ENCODE peak calls at places on chromosomes 1 and 21, in ten cellular contexts. One of them, this sample, is unnamed.

GRCh38 chr1:235079443-235079967 is 49.1 kb downstream of the TOMM20 start:
- DNase-seq in neural progenitor cell: no peak
- DNase-seq in fibroblast of lung: peak
- DNase-seq in brain microvascular endothelial cell: no peak
- DNase-seq in GM12878: no peak
- DNase-seq in heart left ventricle: no peak
- DNase-seq in hepatocyte: peak
- DNase-seq in spleen: peak
- DNase-seq in K562: no peak
- DNase-seq in lung: peak
- DNase-seq in this sample: peak

GRCh38 chr1:91884459-91885290 is 1.3 kb downstream of the TGFBR3 start:
- DNase-seq in neural progenitor cell: peak
- DNase-seq in fibroblast of lung: no peak
- DNase-seq in brain microvascular endothelial cell: no peak
- DNase-seq in GM12878: no peak
- DNase-seq in heart left ventricle: peak
- DNase-seq in hepatocyte: peak
- DNase-seq in spleen: peak
- DNase-seq in K562: peak
- DNase-seq in lung: no peak
- DNase-seq in this sample: no peak

GRCh38 chr1:7613106-7613850 is 157.8 kb upstream of the VAMP3 start:
- DNase-seq in neural progenitor cell: no peak
- DNase-seq in fibroblast of lung: no peak
- DNase-seq in brain microvascular endothelial cell: no peak
- DNase-seq in GM12878: no peak
- DNase-seq in heart left ventricle: peak
- DNase-seq in hepatocyte: no peak
- DNase-seq in spleen: peak
- DNase-seq in K562: no peak
- DNase-seq in lung: no peak
- DNase-seq in this sample: no peak

GRCh38 chr1:43707191-43708005 is at the start of gene ST3GAL3:
- DNase-seq in neural progenitor cell: peak
- DNase-seq in fibroblast of lung: peak
- DNase-seq in brain microvascular endothelial cell: peak
- DNase-seq in GM12878: peak
- DNase-seq in heart left ventricle: peak
- DNase-seq in hepatocyte: peak
- DNase-seq in spleen: peak
- DNase-seq in K562: peak
- DNase-seq in lung: peak
- DNase-seq in this sample: peak

GRCh38 chr1:63024132-63024531 is 240.2 kb downstream of the ATG4C start:
- DNase-seq in neural progenitor cell: no peak
- DNase-seq in fibroblast of lung: no peak
- DNase-seq in brain microvascular endothelial cell: no peak
- DNase-seq in GM12878: no peak
- DNase-seq in heart left ventricle: no peak
- DNase-seq in hepatocyte: no peak
- DNase-seq in spleen: no peak
- DNase-seq in K562: no peak
- DNase-seq in lung: no peak
- DNase-seq in this sample: no peak

GRCh38 chr21:34100337-34100736 is 27.0 kb downstream of the MRPS6 start:
- DNase-seq in neural progenitor cell: peak
- DNase-seq in fibroblast of lung: no peak
- DNase-seq in brain microvascular endothelial cell: no peak
- DNase-seq in GM12878: no peak
- DNase-seq in heart left ventricle: no peak
- DNase-seq in hepatocyte: no peak
- DNase-seq in spleen: no peak
- DNase-seq in K562: no peak
- DNase-seq in lung: no peak
- DNase-seq in this sample: no peak

GRCh38 chr1:159849972-159850371 is 12.5 kb downstream of the VSIG8 start:
- DNase-seq in neural progenitor cell: no peak
- DNase-seq in fibroblast of lung: peak
- DNase-seq in brain microvascular endothelial cell: no peak
- DNase-seq in GM12878: no peak
- DNase-seq in heart left ventricle: no peak
- DNase-seq in hepatocyte: no peak
- DNase-seq in spleen: no peak
- DNase-seq in K562: no peak
- DNase-seq in lung: no peak
- DNase-seq in this sample: no peak

GRCh38 chr1:168223261-168223660 is 2.5 kb upstream of the SFT2D2 start:
- DNase-seq in neural progenitor cell: no peak
- DNase-seq in fibroblast of lung: no peak
- DNase-seq in brain microvascular endothelial cell: no peak
- DNase-seq in GM12878: no peak
- DNase-seq in heart left ventricle: no peak
- DNase-seq in hepatocyte: no peak
- DNase-seq in spleen: no peak
- DNase-seq in K562: no peak
- DNase-seq in lung: no peak
- DNase-seq in this sample: no peak

GRCh38 chr1:53470155-53470554 is 11.0 kb downstream of the DMRTB1 start:
- DNase-seq in neural progenitor cell: peak
- DNase-seq in fibroblast of lung: peak
- DNase-seq in brain microvascular endothelial cell: peak
- DNase-seq in GM12878: no peak
- DNase-seq in heart left ventricle: peak
- DNase-seq in hepatocyte: peak
- DNase-seq in spleen: peak
- DNase-seq in K562: peak
- DNase-seq in lung: peak
- DNase-seq in this sample: peak

GRCh38 chr1:200306954-200307754 is 102.7 kb downstream of the ZNF281 start:
- DNase-seq in neural progenitor cell: peak
- DNase-seq in fibroblast of lung: no peak
- DNase-seq in brain microvascular endothelial cell: peak
- DNase-seq in GM12878: peak
- DNase-seq in heart left ventricle: no peak
- DNase-seq in hepatocyte: peak
- DNase-seq in spleen: no peak
- DNase-seq in K562: peak
- DNase-seq in lung: no peak
- DNase-seq in this sample: peak

GRCh38 chr1:244316986-244317655 is 134.6 kb downstream of the ADSS2 start:
- DNase-seq in neural progenitor cell: no peak
- DNase-seq in fibroblast of lung: no peak
- DNase-seq in brain microvascular endothelial cell: no peak
- DNase-seq in GM12878: no peak
- DNase-seq in heart left ventricle: no peak
- DNase-seq in hepatocyte: no peak
- DNase-seq in spleen: no peak
- DNase-seq in K562: no peak
- DNase-seq in lung: peak
- DNase-seq in this sample: no peak

GRCh38 chr1:67468066-67468718 is 38.0 kb upstream of the SERBP1 start:
- DNase-seq in neural progenitor cell: no peak
- DNase-seq in fibroblast of lung: peak
- DNase-seq in brain microvascular endothelial cell: peak
- DNase-seq in GM12878: no peak
- DNase-seq in heart left ventricle: no peak
- DNase-seq in hepatocyte: no peak
- DNase-seq in spleen: no peak
- DNase-seq in K562: no peak
- DNase-seq in lung: no peak
- DNase-seq in this sample: peak

GRCh38 chr1:177448652-177449351 is 278.0 kb downstream of the BRINP2 start:
- DNase-seq in neural progenitor cell: no peak
- DNase-seq in fibroblast of lung: peak
- DNase-seq in brain microvascular endothelial cell: no peak
- DNase-seq in GM12878: no peak
- DNase-seq in heart left ventricle: no peak
- DNase-seq in hepatocyte: no peak
- DNase-seq in spleen: no peak
- DNase-seq in K562: no peak
- DNase-seq in lung: no peak
- DNase-seq in this sample: no peak

DNA sequence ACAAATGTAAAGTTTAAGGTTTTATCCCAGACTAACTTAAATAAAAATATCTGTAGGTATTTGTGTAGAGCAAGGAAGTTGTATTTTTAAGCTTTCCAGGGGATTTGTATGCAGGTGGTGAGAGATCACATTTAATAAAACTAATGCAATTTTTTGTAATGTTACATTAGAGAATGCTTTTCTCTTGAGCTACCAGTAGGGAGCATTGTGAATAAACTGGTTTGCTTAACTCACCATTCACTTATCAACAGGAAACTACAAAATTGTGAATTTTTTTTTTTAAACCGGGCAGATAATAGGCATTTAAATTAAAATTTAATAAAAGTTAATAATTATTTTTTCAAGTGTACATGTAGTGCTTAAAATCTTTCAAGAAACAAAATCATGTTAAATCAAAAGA is 78.6 kb downstream of the IVNS1ABP start:
- DNase-seq in neural progenitor cell: no peak
- DNase-seq in fibroblast of lung: peak
- DNase-seq in brain microvascular endothelial cell: no peak
- DNase-seq in GM12878: no peak
- DNase-seq in heart left ventricle: no peak
- DNase-seq in hepatocyte: no peak
- DNase-seq in spleen: no peak
- DNase-seq in K562: peak
- DNase-seq in lung: no peak
- DNase-seq in this sample: peak
- TF ChIP-seq CTCF in neural progenitor cell: peak
- TF ChIP-seq CTCF in fibroblast of lung: peak
- TF ChIP-seq CTCF in brain microvascular endothelial cell: peak
- TF ChIP-seq CTCF in GM12878: peak
- TF ChIP-seq CTCF in heart left ventricle: peak
- TF ChIP-seq CTCF in hepatocyte: peak
- TF ChIP-seq CTCF in spleen: peak
- TF ChIP-seq CTCF in K562: peak
- TF ChIP-seq CTCF in lung: peak
- TF ChIP-seq CTCF in this sample: peak

GRCh38 chr1:93340090-93340489 is 5.6 kb upstream of the DR1 start:
- DNase-seq in neural progenitor cell: no peak
- DNase-seq in fibroblast of lung: no peak
- DNase-seq in brain microvascular endothelial cell: no peak
- DNase-seq in GM12878: no peak
- DNase-seq in heart left ventricle: no peak
- DNase-seq in hepatocyte: no peak
- DNase-seq in spleen: no peak
- DNase-seq in K562: no peak
- DNase-seq in lung: no peak
- DNase-seq in this sample: no peak

GRCh38 chr1:93339171-93339697 is 6.5 kb upstream of the DR1 start:
- DNase-seq in neural progenitor cell: no peak
- DNase-seq in fibroblast of lung: no peak
- DNase-seq in brain microvascular endothelial cell: no peak
- DNase-seq in GM12878: no peak
- DNase-seq in heart left ventricle: no peak
- DNase-seq in hepatocyte: no peak
- DNase-seq in spleen: no peak
- DNase-seq in K562: no peak
- DNase-seq in lung: no peak
- DNase-seq in this sample: no peak

DNA sequence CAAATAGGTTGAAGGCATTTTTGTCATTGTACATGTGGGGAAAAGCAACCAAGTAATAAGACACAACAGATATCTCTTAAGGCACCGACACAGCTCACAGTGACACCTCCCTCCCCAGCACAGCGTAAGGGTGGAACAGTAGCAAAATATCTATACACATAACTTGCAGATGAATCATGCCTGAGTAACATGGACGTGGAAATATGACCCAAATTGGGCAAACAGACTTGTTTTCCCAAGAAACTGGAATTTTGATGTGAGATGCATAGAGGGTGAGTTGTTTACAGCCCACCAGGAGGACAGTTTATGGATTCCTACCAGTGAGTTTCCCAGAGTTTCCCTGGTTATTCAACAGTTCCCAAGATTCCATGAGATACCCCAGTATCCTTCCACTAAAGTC is 7.3 kb upstream of the DR1 start:
- DNase-seq in neural progenitor cell: no peak
- DNase-seq in fibroblast of lung: peak
- DNase-seq in brain microvascular endothelial cell: peak
- DNase-seq in GM12878: no peak
- DNase-seq in heart left ventricle: no peak
- DNase-seq in hepatocyte: no peak
- DNase-seq in spleen: no peak
- DNase-seq in K562: no peak
- DNase-seq in lung: no peak
- DNase-seq in this sample: peak
- H3K27ac ChIP-seq in neural progenitor cell: no peak
- H3K27ac ChIP-seq in fibroblast of lung: peak
- H3K27ac ChIP-seq in brain microvascular endothelial cell: peak
- H3K27ac ChIP-seq in GM12878: no peak
- H3K27ac ChIP-seq in heart left ventricle: no peak
- H3K27ac ChIP-seq in hepatocyte: no peak
- H3K27ac ChIP-seq in spleen: no peak
- H3K27ac ChIP-seq in K562: no peak
- H3K27ac ChIP-seq in lung: no peak
- H3K27ac ChIP-seq in this sample: no peak

GRCh38 chr1:116154536-116154935 is 43.3 kb downstream of the MAB21L3 start:
- DNase-seq in neural progenitor cell: no peak
- DNase-seq in fibroblast of lung: no peak
- DNase-seq in brain microvascular endothelial cell: no peak
- DNase-seq in GM12878: no peak
- DNase-seq in heart left ventricle: no peak
- DNase-seq in hepatocyte: no peak
- DNase-seq in spleen: no peak
- DNase-seq in K562: no peak
- DNase-seq in lung: peak
- DNase-seq in this sample: no peak
- TF ChIP-seq CTCF in neural progenitor cell: no peak
- TF ChIP-seq CTCF in fibroblast of lung: no peak
- TF ChIP-seq CTCF in brain microvascular endothelial cell: no peak
- TF ChIP-seq CTCF in GM12878: no peak
- TF ChIP-seq CTCF in heart left ventricle: no peak
- TF ChIP-seq CTCF in hepatocyte: no peak
- TF ChIP-seq CTCF in spleen: no peak
- TF ChIP-seq CTCF in K562: no peak
- TF ChIP-seq CTCF in lung: no peak
- TF ChIP-seq CTCF in this sample: no peak

DNA sequence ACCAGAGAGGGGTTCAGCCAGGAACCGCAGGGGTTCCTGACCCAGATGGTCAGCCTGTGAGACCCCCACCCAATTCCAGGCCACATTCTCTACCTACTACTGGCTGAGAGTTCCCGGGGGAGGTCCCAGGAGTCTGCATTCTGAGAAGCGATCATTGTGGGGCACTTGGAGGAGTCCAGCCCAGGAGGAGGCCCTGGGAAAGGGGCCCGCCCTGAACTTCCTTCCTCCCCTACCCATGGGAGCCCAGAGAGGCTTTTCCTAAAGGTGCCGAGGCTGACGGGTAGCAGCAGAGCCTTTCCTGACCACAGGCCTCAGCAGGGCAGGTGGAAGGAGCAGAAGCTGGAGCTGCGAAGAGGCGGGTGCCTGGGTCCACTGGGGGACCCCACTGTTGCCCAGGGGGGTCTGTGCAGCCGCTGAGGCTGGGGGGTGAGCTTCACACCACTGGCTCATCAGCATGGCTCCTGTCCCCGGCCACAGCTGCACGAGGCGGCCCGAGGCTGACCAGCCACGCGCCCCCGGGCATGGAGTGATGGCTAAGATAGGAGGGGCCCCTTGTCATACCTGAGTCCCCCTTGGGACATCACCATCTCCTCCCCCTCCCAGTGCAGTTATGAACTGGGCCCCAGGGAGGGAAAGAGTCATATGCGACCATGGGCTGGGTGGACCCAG is 127.7 kb downstream of the PRDM16 start:
- DNase-seq in neural progenitor cell: no peak
- DNase-seq in fibroblast of lung: no peak
- DNase-seq in brain microvascular endothelial cell: no peak
- DNase-seq in GM12878: no peak
- DNase-seq in heart left ventricle: no peak
- DNase-seq in hepatocyte: no peak
- DNase-seq in spleen: no peak
- DNase-seq in K562: no peak
- DNase-seq in lung: no peak
- DNase-seq in this sample: no peak
- H3K27ac ChIP-seq in neural progenitor cell: no peak
- H3K27ac ChIP-seq in fibroblast of lung: no peak
- H3K27ac ChIP-seq in brain microvascular endothelial cell: no peak
- H3K27ac ChIP-seq in GM12878: no peak
- H3K27ac ChIP-seq in heart left ventricle: peak
- H3K27ac ChIP-seq in hepatocyte: no peak
- H3K27ac ChIP-seq in spleen: no peak
- H3K27ac ChIP-seq in K562: no peak
- H3K27ac ChIP-seq in lung: no peak
- H3K27ac ChIP-seq in this sample: no peak

This sample was measured in RWPE1.